ENCODE peak calls at places on chromosomes 13 and 19, in four cellular contexts. J, Q, H and R are unnamed samples.
A peak's percentile ranks its signal among the peaks of the same experiment; 100 is the strongest.

GRCh38 chr19:41323430-41324125 is 13.6 kb downstream of the CCDC97 start:
- DNase-seq in J (peak; percentile 72), Q (peak; percentile 97), H (no peak), R (peak; percentile 80)

GRCh38 chr13:27997904-27998522 is 9.5 kb upstream of the URAD start:
- DNase-seq in J (peak; percentile 31), Q (peak; percentile 35), H (peak; percentile 74), R (peak; percentile 70)

GRCh38 chr13:112972867-112973576 is 4.0 kb downstream of the MCF2L start:
- DNase-seq in J (no peak), Q (no peak), H (peak; percentile 62), R (peak; percentile 42)

GRCh38 chr13:103133551-103133950 is 67.3 kb upstream of the SLC10A2 start:
- DNase-seq in J (no peak), Q (no peak), H (no peak), R (no peak)

GRCh38 chr13:27578121-27579030 is 42.0 kb downstream of the LNX2 start:
- DNase-seq in J (no peak), Q (peak; percentile 41), H (no peak), R (no peak)

GRCh38 chr13:73140804-73141203 is 82.0 kb downstream of the KLF5 start:
- DNase-seq in J (no peak), Q (peak; percentile 9), H (peak; percentile 17), R (no peak)

GRCh38 chr19:14795078-14795721 is 16.8 kb upstream of the ADGRE2 start:
- DNase-seq in J (no peak), Q (no peak), H (no peak), R (no peak)

GRCh38 chr13:102191951-102192461 is 209.8 kb downstream of the FGF14 start:
- DNase-seq in J (no peak), Q (no peak), H (no peak), R (no peak)

GRCh38 chr13:39586956-39587605 is 15.9 kb downstream of the LHFPL6 start:
- DNase-seq in J (no peak), Q (no peak), H (no peak), R (no peak)

GRCh38 chr13:83221256-83221655 is 661.0 kb downstream of the SLITRK1 start:
- DNase-seq in J (no peak), Q (no peak), H (no peak), R (no peak)

GRCh38 chr19:7852851-7853759 is 21.1 kb downstream of the PRR36 start:
- DNase-seq in J (peak; percentile 66), Q (peak; percentile 85), H (peak; percentile 85), R (peak; percentile 89)

DNA sequence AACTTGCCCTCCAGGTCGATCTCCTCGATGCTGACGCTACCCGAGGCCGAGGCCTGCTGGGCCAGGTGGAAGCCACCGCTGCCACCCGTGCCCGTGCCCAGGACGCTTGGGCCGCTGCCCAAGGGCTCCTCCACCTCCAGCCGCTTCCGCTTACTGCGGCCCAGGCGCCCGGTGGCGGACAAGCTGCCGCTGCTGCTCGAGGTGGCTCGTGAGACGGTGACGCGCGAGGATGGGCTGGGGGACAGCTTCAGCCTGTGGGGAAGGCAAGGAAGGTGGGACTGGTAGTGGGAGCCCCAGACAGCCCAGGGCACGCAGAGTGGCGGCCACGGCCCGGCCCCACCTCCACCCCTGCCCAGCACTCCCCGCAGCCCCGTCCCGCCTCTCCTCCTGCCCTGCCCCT is 6.5 kb upstream of the TIMM13 start:
- DNase-seq in J (no peak), Q (no peak), H (no peak), R (no peak)
- H3K36me3 ChIP-seq in J (no peaks in the 10 kb centered on the region), Q (peaks cover 42% of the 10 kb centered on the region), H (peaks cover 7% of the 10 kb centered on the region), R (no peaks in the 10 kb centered on the region)

DNA sequence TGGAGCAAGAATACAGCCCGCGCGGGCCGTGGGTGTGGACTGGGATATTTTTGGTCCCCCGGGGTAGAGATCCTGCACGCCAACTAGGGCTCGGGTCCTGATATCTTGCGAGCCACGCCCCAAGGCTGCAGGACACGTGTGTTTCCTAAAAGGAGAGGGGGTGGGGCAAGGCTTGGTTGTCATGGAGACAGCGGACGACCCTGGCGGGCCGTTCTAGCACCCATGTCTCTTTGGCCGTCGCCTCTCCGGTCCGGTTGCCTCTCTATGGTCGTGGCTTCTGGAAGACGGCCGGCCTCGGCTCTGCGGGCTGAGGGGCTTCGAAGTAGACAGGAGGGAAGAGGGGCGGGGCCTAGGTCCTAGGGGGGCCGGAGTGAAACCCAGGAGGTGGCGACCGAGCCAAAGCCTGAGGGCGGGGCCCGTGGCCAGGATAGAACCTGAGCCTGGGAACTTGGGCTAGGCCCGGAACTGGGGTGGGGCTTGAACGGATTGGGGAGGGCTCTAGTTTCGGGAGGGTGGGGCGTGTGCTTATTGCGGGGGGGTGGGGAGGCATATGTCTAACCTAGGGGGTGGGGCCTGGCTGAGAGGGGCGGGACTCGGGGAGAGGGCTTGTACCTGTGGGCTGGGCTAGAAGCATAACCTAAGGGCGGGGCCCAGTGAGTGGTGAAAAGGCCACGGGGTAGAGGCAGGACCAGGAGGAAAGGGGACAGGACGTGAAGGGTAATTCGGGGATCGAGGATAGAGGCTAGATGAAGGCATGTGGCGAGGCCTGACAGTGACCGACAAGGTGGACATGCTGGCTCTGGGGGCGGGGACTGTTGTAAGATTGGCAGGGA is 737 bp upstream of the SLC27A1 start:
- DNase-seq in J (peak; percentile 95), Q (peak; percentile 96), H (peak; percentile 87), R (peak; percentile 99)
- H3K4me1 ChIP-seq in J (peaks cover 48% of the 10 kb centered on the region), Q (peaks cover 44% of the 10 kb centered on the region), H (no peaks in the 10 kb centered on the region), R (no peaks in the 10 kb centered on the region)

GRCh38 chr19:54105796-54106195 is 3.1 kb downstream of the NDUFA3 start:
- DNase-seq in J (no peak), Q (no peak), H (no peak), R (no peak)

GRCh38 chr19:54106716-54107115 is 4.1 kb downstream of the NDUFA3 start:
- DNase-seq in J (no peak), Q (no peak), H (no peak), R (no peak)

GRCh38 chr19:54108496-54108895 is 5.8 kb downstream of the NDUFA3 start:
- DNase-seq in J (no peak), Q (no peak), H (no peak), R (no peak)

GRCh38 chr19:54109651-54110050 is 5.8 kb downstream of the TFPT start:
- DNase-seq in J (no peak), Q (no peak), H (no peak), R (no peak)

GRCh38 chr19:54107876-54108490 is 5.3 kb downstream of the NDUFA3 start:
- DNase-seq in J (no peak), Q (no peak), H (no peak), R (no peak)
- H3K36me3 ChIP-seq in J (no peaks in the 10 kb centered on the region), Q (peaks cover 54% of the 10 kb centered on the region), H (peaks cover 4% of the 10 kb centered on the region), R (no peaks in the 10 kb centered on the region)

GRCh38 chr19:17307876-17308377 is 1.4 kb upstream of the DDA1 start:
- DNase-seq in J (no peak), Q (no peak), H (no peak), R (no peak)
- H3K4me1 ChIP-seq in J (peaks cover 64% of the 10 kb centered on the region), Q (peaks cover 53% of the 10 kb centered on the region), H (peaks cover 6% of the 10 kb centered on the region), R (peaks cover 37% of the 10 kb centered on the region)

GRCh38 chr19:11044436-11044835 is 44.8 kb upstream of the LDLR start:
- DNase-seq in J (no peak), Q (no peak), H (no peak), R (no peak)
- H3K36me3 ChIP-seq in J (peaks cover 3% of the 10 kb centered on the region), Q (peaks cover 49% of the 10 kb centered on the region), H (peaks cover 9% of the 10 kb centered on the region), R (no peaks in the 10 kb centered on the region)

GRCh38 chr19:16575861-16576689 is 3.9 kb upstream of the SLC35E1 start:
- DNase-seq in J (no peak), Q (no peak), H (no peak), R (no peak)
- H3K4me1 ChIP-seq in J (peaks cover 42% of the 10 kb centered on the region), Q (peaks cover 29% of the 10 kb centered on the region), H (peaks cover 3% of the 10 kb centered on the region), R (peaks cover 27% of the 10 kb centered on the region)